ENCODE peak calls at places on chromosomes 1 and 21, in six cellular contexts. J is AG10803; I is NCI-H1436; B is bronchial epithelial cell; S is LHCN-M2; K is stimulated activated naive CD8-positive, alpha-beta T cell treated with anti-CD3 and anti-CD28 coated beads, Interleukin-15, Interleukin-2, amounts not matched to agents 100 U/mL and 50 U/mL, for 24 hours. C is an unnamed sample.
A peak's percentile ranks its signal among the peaks of the same experiment; 100 is the strongest.

GRCh38 chr1:214568328-214568727 is 16.9 kb upstream of the PTPN14 start:
- DNase-seq in J (no peak), I (no peak), B (no peak), S (no peak), K (no peak), C (no peak)

GRCh38 chr1:21706151-21706835 is 37.1 kb upstream of the RAP1GAP start:
- DNase-seq in J (peak; percentile 64), I (peak; percentile 11), B (no peak), S (peak; percentile 63), K (no peak), C (peak; percentile 44)

GRCh38 chr1:110203021-110203661 is 7.0 kb upstream of the KCNC4 start:
- DNase-seq in J (peak; percentile 66), I (peak; percentile 83), B (peak; percentile 58), S (peak; percentile 62), K (peak; percentile 73), C (peak; percentile 78)

GRCh38 chr1:146051452-146051852 is 29.9 kb upstream of the HJV start:
- DNase-seq in J (no peak), I (no peak), B (no peak), S (no peak), K (no peak), C (peak; percentile 16)

GRCh38 chr1:109985251-109986053 is 887 bp downstream of the AHCYL1 start:
- DNase-seq in J (no peak), I (no peak), B (peak; percentile 37), S (no peak), K (no peak), C (peak; percentile 22)

GRCh38 chr1:25118554-25118953 is 113.7 kb downstream of the SYF2 start:
- DNase-seq in J (no peak), I (no peak), B (no peak), S (no peak), K (peak; percentile 37), C (no peak)

GRCh38 chr1:205528887-205529825 is 24.7 kb downstream of the CDK18 start:
- DNase-seq in J (peak; percentile 36), I (peak; percentile 54), B (no peak), S (peak; percentile 35), K (peak; percentile 92), C (peak; percentile 74)

GRCh38 chr1:53111073-53111556 is 31.3 kb downstream of the SLC1A7 start:
- DNase-seq in J (no peak), I (no peak), B (no peak), S (no peak), K (no peak), C (no peak)

GRCh38 chr21:46401186-46401910 is 57.3 kb upstream of the DIP2A start:
- DNase-seq in J (no peak), I (no peak), B (no peak), S (no peak), K (no peak), C (no peak)

GRCh38 chr1:9990944-9991343 is 6.1 kb upstream of the RBP7 start:
- DNase-seq in J (no peak), I (no peak), B (no peak), S (no peak), K (no peak), C (no peak)

GRCh38 chr1:97904528-97904927 is 16.3 kb downstream of the DPYD start:
- DNase-seq in J (peak; percentile 68), I (no peak), B (peak; percentile 90), S (peak; percentile 70), K (no peak), C (no peak)

GRCh38 chr1:1060281-1061000 is 13.7 kb downstream of the RNF223 start:
- DNase-seq in J (no peak), I (no peak), B (no peak), S (no peak), K (no peak), C (no peak)

GRCh38 chr1:87515781-87516180 is 187.1 kb downstream of the LMO4 start:
- DNase-seq in J (peak; percentile 39), I (no peak), B (no peak), S (no peak), K (no peak), C (no peak)

GRCh38 chr1:234500269-234500668 is 21.3 kb upstream of the TARBP1 start:
- DNase-seq in J (peak; percentile 25), I (no peak), B (peak; percentile 78), S (peak; percentile 63), K (peak; percentile 30), C (peak; percentile 60)

GRCh38 chr1:229380514-229381160 is 37.8 kb upstream of the CCSAP start:
- DNase-seq in J (no peak), I (peak; percentile 79), B (no peak), S (no peak), K (no peak), C (no peak)

GRCh38 chr1:92365378-92366044 is 66.7 kb downstream of the RPAP2 start:
- DNase-seq in J (no peak), I (no peak), B (no peak), S (no peak), K (no peak), C (no peak)

GRCh38 chr21:40016234-40016633 is 149.0 kb downstream of the PCP4 start:
- DNase-seq in J (no peak), I (no peak), B (no peak), S (no peak), K (no peak), C (no peak)

GRCh38 chr1:93617670-93618488 is 63.8 kb downstream of the BCAR3 start:
- DNase-seq in J (no peak), I (no peak), B (no peak), S (no peak), K (no peak), C (no peak)

GRCh38 chr1:207873055-207873890 is 37.7 kb downstream of the CD34 start:
- DNase-seq in J (no peak), I (no peak), B (no peak), S (peak; percentile 34), K (peak; percentile 61), C (peak; percentile 84)

GRCh38 chr1:225484657-225485606 is 57.1 kb upstream of the LBR start:
- DNase-seq in J (no peak), I (no peak), B (no peak), S (no peak), K (no peak), C (peak; percentile 74)

GRCh38 chr1:14851775-14852174 is 253.3 kb downstream of the KAZN start:
- DNase-seq in J (no peak), I (no peak), B (no peak), S (no peak), K (no peak), C (no peak)

GRCh38 chr1:24206516-24207394 is 19.7 kb upstream of the IFNLR1 start:
- DNase-seq in J (no peak), I (no peak), B (peak; percentile 80), S (no peak), K (no peak), C (no peak)